ENCODE peak calls at places on chromosomes 5 and 9, in eight cellular contexts. F, R, C, O, T, M, P and K are unnamed samples. For H3K4me1, the result is how much of the 10 kb centered on the place peaks cover.

GRCh38 chr5:158079097-158079496 is 220.2 kb upstream of the CLINT1 start:
- DNase-seq in F (no peak), R (no peak), C (no peak), O (no peak), T (no peak), M (no peak), P (no peak), K (no peak)

GRCh38 chr9:36320457-36320856 is 62.2 kb upstream of the GNE start:
- DNase-seq in F (peak), R (no peak), C (no peak), O (no peak), T (no peak), M (no peak), P (no peak), K (no peak)

GRCh38 chr5:14174235-14174636 is 31.1 kb downstream of the TRIO start:
- DNase-seq in F (no peak), R (no peak), C (no peak), O (peak), T (no peak), M (no peak), P (no peak), K (no peak)

GRCh38 chr5:179624841-179625271 is 1.4 kb upstream of the HNRNPH1 start:
- DNase-seq in F (no peak), R (no peak), C (no peak), O (no peak), T (no peak), M (no peak), P (peak), K (no peak)

GRCh38 chr5:3326569-3327232 is 268.9 kb upstream of the IRX1 start:
- DNase-seq in F (no peak), R (no peak), C (no peak), O (no peak), T (no peak), M (no peak), P (no peak), K (no peak)

GRCh38 chr5:174217527-174217926 is 172.0 kb downstream of the NSG2 start:
- DNase-seq in F (no peak), R (no peak), C (no peak), O (no peak), T (no peak), M (no peak), P (no peak), K (no peak)

GRCh38 chr5:138559937-138560336 is 15.3 kb downstream of the HSPA9 start:
- DNase-seq in F (no peak), R (no peak), C (peak), O (no peak), T (no peak), M (no peak), P (no peak), K (no peak)

GRCh38 chr5:6273090-6273735 is 105.1 kb downstream of the MED10 start:
- DNase-seq in F (no peak), R (no peak), C (no peak), O (no peak), T (no peak), M (no peak), P (no peak), K (no peak)

GRCh38 chr9:125700791-125701190 is 6.2 kb downstream of the MAPKAP1 start:
- DNase-seq in F (no peak), R (no peak), C (no peak), O (no peak), T (no peak), M (no peak), P (no peak), K (no peak)

GRCh38 chr9:134864821-134865190 is 15.8 kb upstream of the FCN2 start:
- DNase-seq in F (no peak), R (no peak), C (no peak), O (no peak), T (no peak), M (no peak), P (peak), K (no peak)

GRCh38 chr5:143205386-143205785 is 198.1 kb downstream of the NR3C1 start:
- DNase-seq in F (no peak), R (no peak), C (no peak), O (no peak), T (no peak), M (no peak), P (no peak), K (no peak)

GRCh38 chr5:56264417-56265025 is 31.4 kb upstream of the ANKRD55 start:
- DNase-seq in F (peak), R (no peak), C (peak), O (peak), T (peak), M (no peak), P (no peak), K (no peak)

GRCh38 chr5:168364151-168364661 is 72.8 kb downstream of the WWC1 start:
- DNase-seq in F (no peak), R (no peak), C (no peak), O (no peak), T (no peak), M (no peak), P (no peak), K (no peak)

GRCh38 chr5:89133129-89133528 is 250.1 kb upstream of the MEF2C start:
- DNase-seq in F (no peak), R (no peak), C (no peak), O (no peak), T (no peak), M (no peak), P (no peak), K (no peak)

GRCh38 chr5:41371741-41372140 is 138.7 kb downstream of the PLCXD3 start:
- DNase-seq in F (peak), R (no peak), C (no peak), O (no peak), T (no peak), M (no peak), P (no peak), K (no peak)

DNA sequence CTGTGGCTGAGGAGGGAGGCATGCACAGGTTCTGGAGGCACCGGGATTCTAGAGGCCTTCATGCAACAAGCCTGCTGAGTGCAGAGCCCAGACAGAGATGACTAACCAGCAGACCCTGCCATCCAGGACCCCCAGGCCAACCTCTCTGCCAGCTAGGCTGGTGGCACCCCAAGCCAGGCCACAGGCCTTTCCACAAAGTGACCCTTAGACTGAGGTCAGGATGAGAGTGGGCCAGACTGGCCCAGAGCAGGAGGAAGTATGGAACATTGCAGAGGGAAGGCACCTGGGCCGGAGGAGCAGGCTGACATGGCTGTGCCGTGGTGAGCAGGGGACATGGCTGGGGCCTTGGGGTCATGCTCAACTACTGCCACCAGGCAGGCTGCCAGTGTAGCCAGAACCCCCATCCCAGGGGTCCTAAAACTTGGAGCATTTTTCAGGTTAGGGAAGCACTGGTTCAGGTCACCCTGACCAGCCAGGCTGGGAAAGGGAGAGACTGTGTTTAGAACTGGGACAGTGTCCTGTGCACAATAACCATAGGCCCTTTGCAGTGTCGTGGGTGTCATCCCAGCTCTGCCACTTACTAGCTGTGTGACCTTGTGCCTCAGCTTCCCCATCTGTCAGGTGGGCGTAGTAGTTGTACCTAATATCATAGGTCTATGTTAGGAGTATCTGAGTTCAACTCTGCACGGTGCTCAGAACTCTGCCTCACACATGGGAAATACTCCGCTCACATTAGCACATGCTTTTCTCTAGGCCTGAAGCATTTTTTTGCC is 17.3 kb downstream of the TCF7 start:
- DNase-seq in F (no peak), R (no peak), C (no peak), O (no peak), T (no peak), M (no peak), P (no peak), K (peak)
- TF ChIP-seq EP300 in F (no peak), R (no peak), C (no peak), O (no peak), T (no peak), M (no peak), P (no peak), K (no peak)

GRCh38 chr9:621199-621860 is 220.2 kb upstream of the DMRT1 start:
- DNase-seq in F (no peak), R (no peak), C (no peak), O (no peak), T (no peak), M (no peak), P (no peak), K (no peak)
- H3K4me1 ChIP-seq in F (under half), R (under half), C (under half), O (under half), T (under half), M (under half), P (under half), K (under half)

DNA sequence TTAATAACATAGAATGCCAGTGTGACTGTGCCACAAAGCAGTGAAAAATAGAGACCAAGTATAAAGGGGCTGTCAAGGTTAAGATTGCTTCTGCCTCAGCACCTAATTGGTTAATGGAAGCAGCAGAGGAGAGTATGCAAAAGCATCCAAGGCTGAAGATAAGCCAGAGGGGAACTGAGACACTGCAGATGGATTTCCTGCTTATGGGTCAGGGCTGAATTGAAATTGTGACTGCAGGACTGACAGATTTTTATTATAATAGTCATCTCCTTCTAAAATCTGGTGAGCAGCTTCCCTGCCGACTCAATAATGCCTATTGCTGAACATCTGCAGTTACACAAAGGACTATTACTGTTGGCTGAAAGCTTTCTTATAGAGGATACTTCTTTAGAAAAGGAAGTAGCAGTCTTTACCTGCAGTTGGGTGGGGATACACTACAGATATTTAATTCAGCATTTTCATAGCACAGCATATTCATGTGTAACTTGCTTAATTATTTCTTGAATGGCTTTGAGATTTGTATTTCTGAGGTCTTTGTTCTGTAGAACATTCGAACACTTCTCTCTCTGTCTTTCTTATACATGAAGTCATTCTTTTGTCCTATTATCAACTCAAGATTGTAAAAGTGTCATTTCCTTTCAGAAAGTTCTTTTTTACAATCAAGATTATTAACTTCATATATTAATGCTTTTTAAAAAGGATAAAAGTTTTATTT is 363.0 kb upstream of the RIOK2 start:
- DNase-seq in F (no peak), R (no peak), C (no peak), O (no peak), T (no peak), M (no peak), P (no peak), K (no peak)
- TF ChIP-seq EP300 in F (no peak), R (no peak), C (no peak), O (no peak), T (no peak), M (no peak), P (no peak), K (no peak)

GRCh38 chr5:140325486-140325885 is 20.9 kb downstream of the HBEGF start:
- DNase-seq in F (no peak), R (no peak), C (no peak), O (no peak), T (peak), M (no peak), P (no peak), K (no peak)

GRCh38 chr5:140328036-140328764 is 18.2 kb downstream of the HBEGF start:
- DNase-seq in F (no peak), R (no peak), C (no peak), O (no peak), T (peak), M (no peak), P (no peak), K (no peak)

GRCh38 chr5:140329739-140330481 is 16.5 kb downstream of the HBEGF start:
- DNase-seq in F (no peak), R (no peak), C (no peak), O (no peak), T (no peak), M (no peak), P (no peak), K (no peak)

GRCh38 chr5:140324834-140325195 is 21.6 kb downstream of the HBEGF start:
- DNase-seq in F (no peak), R (no peak), C (no peak), O (no peak), T (no peak), M (no peak), P (no peak), K (no peak)

DNA sequence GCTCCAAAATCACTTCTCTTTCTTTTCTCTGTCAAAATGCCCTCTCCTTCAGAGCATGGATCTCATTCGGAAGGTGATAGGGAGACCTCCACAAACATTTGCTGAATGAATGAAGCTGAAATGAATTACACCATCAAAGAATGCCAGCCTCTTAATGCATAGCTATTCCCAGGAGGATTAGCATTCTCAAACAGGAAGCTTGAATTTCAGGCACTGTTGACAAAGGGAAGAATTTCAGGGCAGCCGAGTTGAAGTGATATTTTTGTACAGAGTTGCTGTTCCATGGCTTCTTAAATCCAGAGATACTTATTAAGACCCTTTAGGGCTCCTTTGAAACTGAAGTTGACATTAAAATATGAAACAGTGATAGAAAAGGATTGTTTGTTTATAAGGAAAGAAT is 18.8 kb downstream of the HBEGF start:
- DNase-seq in F (no peak), R (no peak), C (no peak), O (no peak), T (peak), M (no peak), P (no peak), K (no peak)
- H3K4me1 ChIP-seq in F (under half), R (under half), C (half or more), O (under half), T (half or more), M (half or more), P (under half), K (under half)

DNA sequence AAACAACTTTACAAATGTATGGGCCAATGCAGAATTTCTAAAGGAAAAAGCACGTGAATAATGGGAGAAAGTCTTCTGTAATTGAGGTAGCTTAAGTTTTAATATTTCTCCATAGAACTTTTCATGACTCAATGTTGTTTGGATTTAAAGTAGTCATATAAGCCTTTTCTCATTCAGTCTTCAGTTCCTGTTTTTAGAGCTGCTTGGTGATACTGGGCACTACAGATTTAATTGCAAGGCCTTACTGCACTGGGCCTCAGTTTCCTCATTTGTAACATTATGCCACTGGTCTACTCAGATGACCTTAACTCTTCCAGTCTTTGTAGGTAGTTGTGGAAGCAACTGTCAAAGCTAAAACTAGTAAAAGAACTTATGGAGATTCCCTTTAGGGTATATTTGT is 60.4 kb downstream of the WDR41 start:
- DNase-seq in F (no peak), R (no peak), C (no peak), O (no peak), T (no peak), M (no peak), P (no peak), K (no peak)
- TF ChIP-seq EP300 in F (no peak), R (no peak), C (no peak), O (no peak), T (no peak), M (no peak), P (no peak), K (no peak)